ENCODE peak calls at places on chromosome X, in eight cellular contexts. W is spleen, M is mammary epithelial cell, Y is Karpas-422, G is mesenchymal stem cell, I is ovary, O is neural progenitor cell, Q is tibial artery. H is an unnamed sample.

GRCh38 chrX:150504399-150505186 is 63.8 kb upstream of the MTM1 start:
- DNase-seq in I (no peak), M (no peak), Y (no peak), O (peak; percentile 19), W (no peak), G (no peak), Q (no peak), H (no peak)

GRCh38 chrX:74297766-74298165 is 6.2 kb upstream of the ZCCHC13 start:
- DNase-seq in I (no peak), M (peak; percentile 29), W (no peak), Y (no peak), Q (no peak), G (no peak), O (no peak), H (no peak)

GRCh38 chrX:140318306-140318705 is 186.6 kb downstream of the SOX3 start:
- DNase-seq in I (no peak), W (no peak), O (peak; percentile 7), G (no peak), M (peak; percentile 42), Q (no peak), Y (no peak), H (no peak)

GRCh38 chrX:113929004-113929403 is 654.9 kb upstream of the HTR2C start:
- DNase-seq in W (no peak), Q (no peak), O (peak; percentile 91), I (no peak), Y (peak; percentile 74), M (peak; percentile 39), G (peak; percentile 54), H (peak; percentile 0)

GRCh38 chrX:151675121-151675746 is 20.0 kb upstream of the PRRG3 start:
- DNase-seq in O (no peak), W (no peak), I (no peak), M (no peak), Y (no peak), G (no peak), Q (no peak), H (no peak)

GRCh38 chrX:9859711-9860555 is 73.7 kb downstream of the SHROOM2 start:
- DNase-seq in W (no peak), M (no peak), I (no peak), O (no peak), G (peak; percentile 88), Q (no peak), Y (peak; percentile 57), H (no peak)

GRCh38 chrX:154840856-154841255 is 6.4 kb upstream of the SMIM9 start:
- DNase-seq in Q (no peak), G (peak; percentile 49), O (no peak), M (peak; percentile 9), W (no peak), I (no peak), Y (peak; percentile 86), H (peak; percentile 57)

GRCh38 chrX:151505796-151506195 is 57.7 kb upstream of the PASD1 start:
- DNase-seq in O (peak; percentile 57), I (no peak), M (peak; percentile 21), Q (no peak), G (no peak), Y (peak; percentile 82), W (no peak), H (peak; percentile 0)

GRCh38 chrX:72652132-72652531 is 62.0 kb downstream of the PHKA1 start:
- DNase-seq in Q (no peak), W (no peak), M (no peak), Y (no peak), O (no peak), G (no peak), I (no peak), H (no peak)

GRCh38 chrX:85963736-85964135 is 83.6 kb downstream of the CHM start:
- DNase-seq in Y (no peak), M (peak; percentile 42), O (no peak), W (no peak), G (peak; percentile 71), I (no peak), Q (no peak), H (peak; percentile 0)

GRCh38 chrX:55056820-55057690 is 17.8 kb upstream of the PAGE2B start:
- DNase-seq in Y (no peak), I (no peak), G (peak; percentile 60), M (no peak), Q (no peak), W (no peak), O (no peak), H (peak; percentile 9)

GRCh38 chrX:111515298-111515697 is 3.9 kb downstream of the SERTM2 start:
- DNase-seq in G (no peak), Y (no peak), M (no peak), W (no peak), Q (no peak), I (no peak), O (no peak), H (no peak)

GRCh38 chrX:103554687-103555417 is 30.5 kb upstream of the TCEAL4 start:
- DNase-seq in O (peak; percentile 90), G (peak; percentile 75), M (no peak), Y (peak; percentile 89), W (no peak), Q (no peak), I (peak; percentile 44), H (peak; percentile 32)

GRCh38 chrX:2548731-2549423 is 48.1 kb upstream of the DHRSX start:
- DNase-seq in W (no peak), O (no peak), Q (no peak), I (no peak), Y (no peak), M (no peak), G (no peak), H (no peak)

GRCh38 chrX:47608130-47608810 is 11.4 kb downstream of the SYN1 start:
- DNase-seq in M (no peak), Y (no peak), O (peak; percentile 44), Q (no peak), G (no peak), W (no peak), I (peak; percentile 4), H (no peak)

GRCh38 chrX:7133036-7133412 is 14.5 kb upstream of the STS start:
- DNase-seq in Y (no peak), G (no peak), W (no peak), O (no peak), Q (no peak), I (peak; percentile 23), M (no peak), H (no peak)

GRCh38 chrX:7294483-7294882 is 146.5 kb upstream of the PUDP start:
- DNase-seq in G (no peak), M (no peak), W (no peak), Q (no peak), Y (no peak), I (no peak), O (no peak), H (no peak)

GRCh38 chrX:18428006-18428405 is 2.6 kb downstream of the CDKL5 start:
- DNase-seq in M (peak; percentile 29), W (no peak), I (no peak), O (no peak), Y (no peak), G (no peak), Q (no peak), H (no peak)
- H3K4me3 ChIP-seq in M (no peak overlapping the region), W (no peak overlapping the region), I (no peak overlapping the region), O (peak overlapping the region; percentile 80), Y (no peak overlapping the region), G (no peak overlapping the region), Q (no peak overlapping the region), H (no peak overlapping the region)

GRCh38 chrX:12955882-12956703 is 18.8 kb upstream of the TMSB4X start:
- DNase-seq in O (no peak), M (peak; percentile 73), Y (peak; percentile 85), I (no peak), W (peak; percentile 94), G (peak; percentile 91), Q (peak; percentile 71), H (no peak)

GRCh38 chrX:12954981-12955380 is 19.9 kb upstream of the TMSB4X start:
- DNase-seq in W (no peak), Y (no peak), Q (no peak), O (no peak), G (no peak), M (no peak), I (no peak), H (no peak)

GRCh38 chrX:12958461-12958860 is 16.4 kb upstream of the TMSB4X start:
- DNase-seq in W (no peak), O (no peak), M (no peak), Y (peak; percentile 40), G (no peak), I (no peak), Q (no peak), H (no peak)

GRCh38 chrX:12956704-12957541 is 18.0 kb upstream of the TMSB4X start:
- DNase-seq in W (no peak), I (no peak), M (peak; percentile 69), O (no peak), G (peak; percentile 71), Y (peak; percentile 94), Q (no peak), H (peak; percentile 53)

GRCh38 chrX:12958059-12958458 is 16.9 kb upstream of the TMSB4X start:
- DNase-seq in Y (peak; percentile 41), M (no peak), Q (no peak), G (no peak), O (no peak), W (no peak), I (no peak), H (no peak)
- H3K4me1 ChIP-seq in Y (peaks cover 51% of the 10 kb centered on the region), M (peaks cover 30% of the 10 kb centered on the region), Q (peaks cover 16% of the 10 kb centered on the region), G (peaks cover 7% of the 10 kb centered on the region), O (no peaks in the 10 kb centered on the region), W (peaks cover 76% of the 10 kb centered on the region), I (peaks cover 4% of the 10 kb centered on the region), H (no peaks in the 10 kb centered on the region)

DNA sequence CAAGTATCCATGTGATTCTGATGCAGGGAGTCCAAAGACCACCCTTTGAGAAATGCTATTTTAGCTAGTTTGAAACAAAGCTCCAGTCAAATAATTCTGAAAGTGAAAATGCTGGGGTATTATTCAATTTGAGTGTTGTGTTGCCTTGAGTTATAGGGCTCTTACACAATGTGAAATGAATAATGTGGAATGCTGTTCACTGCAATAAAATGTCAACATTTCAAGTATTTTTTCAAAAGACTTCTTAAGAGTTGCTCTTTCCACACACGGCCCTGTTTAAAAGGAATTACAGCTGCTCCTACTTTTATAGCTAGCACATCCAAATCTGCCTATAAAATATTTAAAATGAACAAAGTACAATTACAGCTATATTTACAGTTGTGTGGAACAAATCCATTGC is 27.5 kb upstream of the PLS3 start:
- DNase-seq in M (no peak), G (peak; percentile 25), Q (no peak), W (no peak), O (no peak), Y (no peak), I (no peak), H (no peak)
- H3K27ac ChIP-seq in M (no peak overlapping the region), G (no peak overlapping the region), Q (peak overlapping the region; percentile 39), W (no peak overlapping the region), O (no peak overlapping the region), Y (no peak overlapping the region), I (no peak overlapping the region), H (no peak overlapping the region)

DNA sequence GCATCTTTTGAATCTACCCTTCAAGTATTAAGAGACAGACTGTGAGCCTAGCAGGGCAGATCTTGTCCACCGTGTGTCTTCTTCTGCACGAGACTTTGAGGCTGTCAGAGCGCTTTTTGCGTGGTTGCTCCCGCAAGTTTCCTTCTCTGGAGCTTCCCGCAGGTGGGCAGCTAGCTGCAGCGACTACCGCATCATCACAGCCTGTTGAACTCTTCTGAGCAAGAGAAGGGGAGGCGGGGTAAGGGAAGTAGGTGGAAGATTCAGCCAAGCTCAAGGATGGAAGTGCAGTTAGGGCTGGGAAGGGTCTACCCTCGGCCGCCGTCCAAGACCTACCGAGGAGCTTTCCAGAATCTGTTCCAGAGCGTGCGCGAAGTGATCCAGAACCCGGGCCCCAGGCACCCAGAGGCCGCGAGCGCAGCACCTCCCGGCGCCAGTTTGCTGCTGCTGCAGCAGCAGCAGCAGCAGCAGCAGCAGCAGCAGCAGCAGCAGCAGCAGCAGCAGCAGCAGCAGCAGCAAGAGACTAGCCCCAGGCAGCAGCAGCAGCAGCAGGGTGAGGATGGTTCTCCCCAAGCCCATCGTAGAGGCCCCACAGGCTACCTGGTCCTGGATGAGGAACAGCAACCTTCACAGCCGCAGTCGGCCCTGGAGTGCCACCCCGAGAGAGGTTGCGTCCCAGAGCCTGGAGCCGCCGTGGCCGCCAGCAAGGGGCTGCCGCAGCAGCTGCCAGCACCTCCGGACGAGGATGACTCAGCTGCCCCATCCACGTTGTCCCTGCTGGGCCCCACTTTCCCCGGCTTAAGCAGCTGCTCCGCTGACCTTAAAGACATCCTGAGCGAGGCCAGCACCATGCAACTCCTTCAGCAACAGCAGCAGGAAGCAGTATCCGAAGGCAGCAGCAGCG is 1.3 kb downstream of the AR start:
- DNase-seq in W (peak; percentile 69), Q (peak; percentile 64), G (peak; percentile 79), I (peak; percentile 55), O (peak; percentile 48), Y (no peak), M (no peak), H (no peak)
- H3K4me3 ChIP-seq in W (no peak overlapping the region), Q (peak overlapping the region; percentile 59), G (peak overlapping the region; percentile 79), I (peak overlapping the region; percentile 54), O (peak overlapping the region; percentile 58), Y (no peak overlapping the region), M (no peak overlapping the region), H (no peak overlapping the region)

H was measured in small intestine.